ENCODE peak calls at places on chromosome 1, in four cellular contexts. One of them, this sample, is unnamed.

GRCh38 chr1:100982783-100983182 is 42.8 kb downstream of the DPH5 start:
- DNase-seq in testis: no peak
- DNase-seq in H1: no peak
- DNase-seq in esophagus squamous epithelium: no peak
- DNase-seq in this sample: no peak

GRCh38 chr1:151653397-151653796 is 41.5 kb downstream of the SNX27 start:
- DNase-seq in testis: no peak
- DNase-seq in H1: no peak
- DNase-seq in esophagus squamous epithelium: no peak
- DNase-seq in this sample: no peak

GRCh38 chr1:36321119-36321951 is 2.1 kb downstream of the EVA1B start:
- DNase-seq in testis: peak; percentile 87
- DNase-seq in H1: peak; percentile 91
- DNase-seq in esophagus squamous epithelium: no peak
- DNase-seq in this sample: peak; percentile 73

GRCh38 chr1:60621524-60621923 is 460.8 kb upstream of the NFIA start:
- DNase-seq in testis: peak; percentile 86
- DNase-seq in H1: no peak
- DNase-seq in esophagus squamous epithelium: no peak
- DNase-seq in this sample: no peak

GRCh38 chr1:115710859-115711624 is 57.5 kb downstream of the CASQ2 start:
- DNase-seq in testis: no peak
- DNase-seq in H1: no peak
- DNase-seq in esophagus squamous epithelium: no peak
- DNase-seq in this sample: no peak

GRCh38 chr1:154404984-154405761 is at the start of gene IL6R:
- DNase-seq in testis: peak; percentile 88
- DNase-seq in H1: peak; percentile 83
- DNase-seq in esophagus squamous epithelium: peak; percentile 53
- DNase-seq in this sample: peak; percentile 88

GRCh38 chr1:225917536-225917935 is 6.5 kb downstream of the PYCR2 start:
- DNase-seq in testis: no peak
- DNase-seq in H1: no peak
- DNase-seq in esophagus squamous epithelium: no peak
- DNase-seq in this sample: no peak

GRCh38 chr1:33140153-33141149 is 41.4 kb downstream of the TRIM62 start:
- DNase-seq in testis: no peak
- DNase-seq in H1: peak; percentile 60
- DNase-seq in esophagus squamous epithelium: no peak
- DNase-seq in this sample: no peak

GRCh38 chr1:152000989-152001630 is 7.5 kb upstream of the S100A10 start:
- DNase-seq in testis: no peak
- DNase-seq in H1: no peak
- DNase-seq in esophagus squamous epithelium: no peak
- DNase-seq in this sample: no peak

GRCh38 chr1:110337704-110338199 is 1.4 kb upstream of the RBM15 start:
- DNase-seq in testis: peak; percentile 61
- DNase-seq in H1: peak; percentile 67
- DNase-seq in esophagus squamous epithelium: no peak
- DNase-seq in this sample: no peak

GRCh38 chr1:160363010-160363409 is 3.9 kb upstream of the NHLH1 start:
- DNase-seq in testis: no peak
- DNase-seq in H1: no peak
- DNase-seq in esophagus squamous epithelium: no peak
- DNase-seq in this sample: no peak

GRCh38 chr1:97999320-97999719 is 78.5 kb upstream of the DPYD start:
- DNase-seq in testis: no peak
- DNase-seq in H1: no peak
- DNase-seq in esophagus squamous epithelium: no peak
- DNase-seq in this sample: no peak

GRCh38 chr1:112686417-112686816 is 12.0 kb downstream of the MOV10 start:
- DNase-seq in testis: no peak
- DNase-seq in H1: no peak
- DNase-seq in esophagus squamous epithelium: no peak
- DNase-seq in this sample: no peak

GRCh38 chr1:243264718-243265117 is 8.9 kb downstream of the SDCCAG8 start:
- DNase-seq in testis: no peak
- DNase-seq in H1: no peak
- DNase-seq in esophagus squamous epithelium: no peak
- DNase-seq in this sample: no peak

GRCh38 chr1:56425494-56425860 is 153.9 kb downstream of the PLPP3 start:
- DNase-seq in testis: no peak
- DNase-seq in H1: no peak
- DNase-seq in esophagus squamous epithelium: no peak
- DNase-seq in this sample: no peak

GRCh38 chr1:151061012-151061401 is 810 bp downstream of the MLLT11 start:
- DNase-seq in testis: no peak
- DNase-seq in H1: no peak
- DNase-seq in esophagus squamous epithelium: no peak
- DNase-seq in this sample: no peak

GRCh38 chr1:18681423-18681835 is 50.8 kb downstream of the PAX7 start:
- DNase-seq in testis: no peak
- DNase-seq in H1: no peak
- DNase-seq in esophagus squamous epithelium: no peak
- DNase-seq in this sample: no peak

GRCh38 chr1:111507411-111508201 is 4.2 kb upstream of the ADORA3 start:
- DNase-seq in testis: peak; percentile 76
- DNase-seq in H1: peak; percentile 90
- DNase-seq in esophagus squamous epithelium: peak; percentile 31
- DNase-seq in this sample: no peak

GRCh38 chr1:78303620-78304019 is 187.2 kb upstream of the PTGFR start:
- DNase-seq in testis: no peak
- DNase-seq in H1: no peak
- DNase-seq in esophagus squamous epithelium: no peak
- DNase-seq in this sample: no peak

GRCh38 chr1:52887483-52887882 is 34.1 kb downstream of the ECHDC2 start:
- DNase-seq in testis: no peak
- DNase-seq in H1: no peak
- DNase-seq in esophagus squamous epithelium: no peak
- DNase-seq in this sample: no peak

GRCh38 chr1:12654004-12654567 is 10.2 kb downstream of the AADACL4 start:
- DNase-seq in testis: no peak
- DNase-seq in H1: no peak
- DNase-seq in esophagus squamous epithelium: no peak
- DNase-seq in this sample: no peak

GRCh38 chr1:16266411-16267118 is 29.6 kb upstream of the CPLANE2 start:
- DNase-seq in testis: no peak
- DNase-seq in H1: no peak
- DNase-seq in esophagus squamous epithelium: no peak
- DNase-seq in this sample: no peak

GRCh38 chr1:203116048-203116810 is 11.3 kb upstream of the ADORA1 start:
- DNase-seq in testis: no peak
- DNase-seq in H1: peak; percentile 43
- DNase-seq in esophagus squamous epithelium: no peak
- DNase-seq in this sample: no peak

GRCh38 chr1:98385691-98386090 is 275.8 kb upstream of the SNX7 start:
- DNase-seq in testis: no peak
- DNase-seq in H1: no peak
- DNase-seq in esophagus squamous epithelium: no peak
- DNase-seq in this sample: no peak

GRCh38 chr1:41023279-41023990 is 1.9 kb upstream of the SLFNL1 start:
- DNase-seq in testis: no peak
- DNase-seq in H1: no peak
- DNase-seq in esophagus squamous epithelium: no peak
- DNase-seq in this sample: no peak
- TF ChIP-seq POLR2A in testis: no peak
- TF ChIP-seq POLR2A in H1: no peak
- TF ChIP-seq POLR2A in esophagus squamous epithelium: no peak
- TF ChIP-seq POLR2A in this sample: no peak

DNA sequence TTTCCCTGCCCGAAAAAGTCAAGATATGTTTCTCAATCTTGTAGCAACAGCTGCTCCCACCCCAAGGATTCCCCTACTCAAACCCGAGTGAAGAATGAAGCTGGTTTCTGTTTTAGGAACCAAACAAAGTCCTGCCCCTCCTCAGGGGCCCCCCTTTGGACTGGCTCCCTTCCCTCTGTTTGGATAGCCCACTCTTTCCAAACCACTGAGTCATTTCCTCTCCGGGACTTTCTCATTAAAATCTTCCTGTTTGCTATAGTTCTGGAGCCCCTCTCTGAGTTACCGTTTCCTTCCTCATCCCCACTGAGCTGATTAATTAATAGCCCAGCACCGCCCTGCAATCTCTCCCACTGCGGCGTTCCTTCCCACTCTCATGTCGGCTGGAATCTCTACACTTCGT is 101.0 kb downstream of the TSEN15 start:
- DNase-seq in testis: no peak
- DNase-seq in H1: no peak
- DNase-seq in esophagus squamous epithelium: no peak
- DNase-seq in this sample: no peak
- H3K4me3 ChIP-seq in testis: peak overlapping the region; percentile 38
- H3K4me3 ChIP-seq in H1: no peak overlapping the region
- H3K4me3 ChIP-seq in esophagus squamous epithelium: peak overlapping the region; percentile 2
- H3K4me3 ChIP-seq in this sample: peak overlapping the region; percentile 23

GRCh38 chr1:31154632-31155215 is 85.0 kb downstream of the NKAIN1 start:
- DNase-seq in testis: peak; percentile 75
- DNase-seq in H1: peak; percentile 87
- DNase-seq in esophagus squamous epithelium: peak; percentile 18
- DNase-seq in this sample: peak; percentile 28

GRCh38 chr1:31153423-31153822 is 86.3 kb downstream of the NKAIN1 start:
- DNase-seq in testis: no peak
- DNase-seq in H1: no peak
- DNase-seq in esophagus squamous epithelium: no peak
- DNase-seq in this sample: no peak

GRCh38 chr1:31152181-31152768 is 86.8 kb upstream of the PUM1 start:
- DNase-seq in testis: no peak
- DNase-seq in H1: no peak
- DNase-seq in esophagus squamous epithelium: no peak
- DNase-seq in this sample: no peak

GRCh38 chr1:31154000-31154631 is 85.6 kb downstream of the NKAIN1 start:
- DNase-seq in testis: no peak
- DNase-seq in H1: no peak
- DNase-seq in esophagus squamous epithelium: no peak
- DNase-seq in this sample: no peak

GRCh38 chr1:31155216-31155806 is 84.4 kb downstream of the NKAIN1 start:
- DNase-seq in testis: peak; percentile 53
- DNase-seq in H1: peak; percentile 90
- DNase-seq in esophagus squamous epithelium: peak; percentile 18
- DNase-seq in this sample: peak; percentile 18
- TF ChIP-seq POLR2A in testis: no peak
- TF ChIP-seq POLR2A in H1: no peak
- TF ChIP-seq POLR2A in esophagus squamous epithelium: peak; percentile 16
- TF ChIP-seq POLR2A in this sample: no peak

GRCh38 chr1:235078927-235079381 is 49.7 kb downstream of the TOMM20 start:
- DNase-seq in testis: no peak
- DNase-seq in H1: no peak
- DNase-seq in esophagus squamous epithelium: no peak
- DNase-seq in this sample: no peak
- H3K4me3 ChIP-seq in testis: no peak overlapping the region
- H3K4me3 ChIP-seq in H1: no peak overlapping the region
- H3K4me3 ChIP-seq in esophagus squamous epithelium: no peak overlapping the region
- H3K4me3 ChIP-seq in this sample: no peak overlapping the region

GRCh38 chr1:8363764-8364301 is 45.9 kb downstream of the SLC45A1 start:
- DNase-seq in testis: peak; percentile 72
- DNase-seq in H1: no peak
- DNase-seq in esophagus squamous epithelium: no peak
- DNase-seq in this sample: no peak
- TF ChIP-seq POLR2A in testis: no peak
- TF ChIP-seq POLR2A in H1: no peak
- TF ChIP-seq POLR2A in esophagus squamous epithelium: no peak
- TF ChIP-seq POLR2A in this sample: no peak

GRCh38 chr1:1359668-1360468 is 1.5 kb upstream of the MXRA8 start:
- DNase-seq in testis: peak; percentile 74
- DNase-seq in H1: no peak
- DNase-seq in esophagus squamous epithelium: no peak
- DNase-seq in this sample: peak; percentile 81

GRCh38 chr1:1359316-1359667 is 937 bp upstream of the MXRA8 start:
- DNase-seq in testis: peak; percentile 64
- DNase-seq in H1: no peak
- DNase-seq in esophagus squamous epithelium: no peak
- DNase-seq in this sample: no peak

GRCh38 chr1:1360511-1361169 is 2.3 kb upstream of the MXRA8 start:
- DNase-seq in testis: no peak
- DNase-seq in H1: no peak
- DNase-seq in esophagus squamous epithelium: no peak
- DNase-seq in this sample: peak; percentile 81

GRCh38 chr1:1361982-1362423 is 3.6 kb upstream of the MXRA8 start:
- DNase-seq in testis: peak; percentile 66
- DNase-seq in H1: no peak
- DNase-seq in esophagus squamous epithelium: no peak
- DNase-seq in this sample: no peak

GRCh38 chr1:1361233-1361981 is 3.1 kb upstream of the MXRA8 start:
- DNase-seq in testis: no peak
- DNase-seq in H1: no peak
- DNase-seq in esophagus squamous epithelium: no peak
- DNase-seq in this sample: no peak
- H3K4me3 ChIP-seq in testis: no peak overlapping the region
- H3K4me3 ChIP-seq in H1: no peak overlapping the region
- H3K4me3 ChIP-seq in esophagus squamous epithelium: no peak overlapping the region
- H3K4me3 ChIP-seq in this sample: peak overlapping the region; percentile 32

GRCh38 chr1:24413350-24414163 is at the start of gene STPG1:
- DNase-seq in testis: peak; percentile 92
- DNase-seq in H1: peak; percentile 89
- DNase-seq in esophagus squamous epithelium: peak; percentile 20
- DNase-seq in this sample: peak; percentile 83
- TF ChIP-seq POLR2A in testis: no peak
- TF ChIP-seq POLR2A in H1: no peak
- TF ChIP-seq POLR2A in esophagus squamous epithelium: no peak
- TF ChIP-seq POLR2A in this sample: no peak